ENCODE peak calls at places on chromosomes 11 and 22, in nine cellular contexts. P is Calu3; T is foreskin keratinocyte; L is type B pancreatic cell; C is CD4-positive, alpha-beta T cell; A is HEK293T; V is NAMALWA; S is occipital lobe; E is psoas muscle. O is an unnamed sample.

GRCh38 chr11:66974724-66975402 is at the start of gene C11orf86:
- DNase-seq in P (no peak), T (no peak), L (no peak), C (no peak), A (no peak), V (no peak), S (no peak), E (no peak), O (no peak)

GRCh38 chr11:129894281-129895125 is 875 bp downstream of the NFRKB start:
- DNase-seq in P (peak), T (no peak), L (no peak), C (no peak), A (no peak), V (peak), S (no peak), E (no peak), O (peak)

GRCh38 chr22:47552541-47553205 is 790.2 kb downstream of the TBC1D22A start:
- DNase-seq in P (no peak), T (no peak), L (peak), C (no peak), A (no peak), V (no peak), S (no peak), E (no peak), O (no peak)

GRCh38 chr11:115515647-115516046 is 11.4 kb upstream of the CADM1 start:
- DNase-seq in P (no peak), T (no peak), L (no peak), C (no peak), A (no peak), V (no peak), S (no peak), E (no peak), O (no peak)

GRCh38 chr22:25511725-25512124 is 52.8 kb upstream of the GRK3 start:
- DNase-seq in P (no peak), T (no peak), L (no peak), C (no peak), A (no peak), V (no peak), S (no peak), E (no peak), O (no peak)

GRCh38 chr11:132496341-132496740 is 1036.0 kb downstream of the OPCML start:
- DNase-seq in P (no peak), T (no peak), L (no peak), C (no peak), A (no peak), V (no peak), S (no peak), E (no peak), O (no peak)

GRCh38 chr11:2653930-2654739 is 45.7 kb downstream of the KCNQ1OT1 start:
- DNase-seq in P (no peak), T (no peak), L (no peak), C (no peak), A (peak), V (no peak), S (no peak), E (no peak), O (no peak)

GRCh38 chr22:38754247-38755154 is 1.3 kb downstream of the SUN2 start:
- DNase-seq in P (peak), T (no peak), L (no peak), C (no peak), A (no peak), V (peak), S (peak), E (peak), O (no peak)